ENCODE peak calls at places on chromosomes 11 and 22, in nine cellular contexts. R, F, C, P, X, H, D, V and A are unnamed samples.

GRCh38 chr22:17910561-17911311 is 113.6 kb downstream of the MICAL3 start:
- DNase-seq in F (peak; percentile 71), V (peak; percentile 67), X (peak; percentile 40), R (peak; percentile 50), P (peak; percentile 45), D (peak; percentile 94), H (no peak), C (peak; percentile 54), A (no peak)

GRCh38 chr11:71491531-71492329 is 35.3 kb upstream of the KRTAP5-7 start:
- DNase-seq in C (no peak), H (no peak), D (peak; percentile 53), F (peak; percentile 4), X (no peak), R (no peak), P (no peak), V (no peak), A (no peak)

GRCh38 chr22:19598054-19598855 is 74.0 kb upstream of the CLDN5 start:
- DNase-seq in H (no peak), X (no peak), C (peak; percentile 44), D (no peak), P (no peak), V (peak; percentile 26), R (no peak), F (no peak), A (no peak)

GRCh38 chr11:12691473-12691872 is 17.3 kb downstream of the TEAD1 start:
- DNase-seq in F (no peak), C (no peak), V (no peak), R (no peak), H (no peak), X (no peak), D (no peak), P (no peak), A (no peak)

GRCh38 chr11:27600656-27601055 is 94.1 kb upstream of the LIN7C start:
- DNase-seq in C (no peak), D (no peak), H (no peak), P (no peak), X (no peak), R (no peak), V (no peak), F (no peak), A (no peak)

GRCh38 chr11:45660717-45661416 is 4.6 kb downstream of the CHST1 start:
- DNase-seq in D (peak; percentile 42), C (no peak), F (no peak), R (no peak), H (no peak), X (no peak), V (no peak), P (no peak), A (no peak)

GRCh38 chr22:37880668-37881440 is 25.2 kb upstream of the MICALL1 start:
- DNase-seq in V (no peak), P (no peak), X (no peak), R (no peak), H (no peak), C (no peak), D (no peak), F (no peak), A (no peak)

GRCh38 chr11:16978021-16978370 is 36.2 kb downstream of the PLEKHA7 start:
- DNase-seq in C (no peak), R (no peak), P (no peak), X (no peak), H (no peak), D (no peak), V (no peak), F (no peak), A (no peak)

GRCh38 chr11:1140642-1141490 is 16.9 kb upstream of the MUC5AC start:
- DNase-seq in R (no peak), F (no peak), H (no peak), C (peak; percentile 23), X (no peak), V (no peak), D (peak; percentile 48), P (no peak), A (no peak)

GRCh38 chr11:118219696-118220095 is 5.1 kb downstream of the JAML start:
- DNase-seq in H (no peak), F (no peak), D (no peak), C (no peak), X (no peak), V (no peak), R (no peak), P (no peak), A (no peak)

GRCh38 chr11:120057595-120058581 is 80.0 kb downstream of the TRIM29 start:
- DNase-seq in X (peak; percentile 25), P (peak; percentile 5), H (no peak), F (no peak), C (peak; percentile 80), R (no peak), V (peak; percentile 18), D (no peak), A (no peak)

GRCh38 chr11:65417702-65418430 is 4.7 kb upstream of the NEAT1 start:
- DNase-seq in H (no peak), D (peak; percentile 92), R (peak; percentile 57), V (no peak), X (peak; percentile 63), C (peak; percentile 88), P (no peak), F (peak; percentile 71), A (no peak)

GRCh38 chr11:65417221-65417701 is 5.3 kb upstream of the NEAT1 start:
- DNase-seq in R (peak; percentile 60), X (peak; percentile 49), P (no peak), C (peak; percentile 77), H (no peak), D (peak; percentile 81), F (peak; percentile 45), V (no peak), A (no peak)

GRCh38 chr11:65418681-65419459 is 3.7 kb upstream of the NEAT1 start:
- DNase-seq in V (peak; percentile 61), R (peak; percentile 98), D (peak; percentile 99), X (peak; percentile 97), C (peak; percentile 98), P (peak; percentile 98), H (peak; percentile 94), F (peak; percentile 96), A (peak; percentile 89)

GRCh38 chr11:65419460-65419772 is 3.2 kb upstream of the NEAT1 start:
- DNase-seq in D (peak; percentile 77), H (no peak), X (peak; percentile 30), V (no peak), P (no peak), F (peak; percentile 43), R (no peak), C (peak; percentile 53), A (no peak)

DNA sequence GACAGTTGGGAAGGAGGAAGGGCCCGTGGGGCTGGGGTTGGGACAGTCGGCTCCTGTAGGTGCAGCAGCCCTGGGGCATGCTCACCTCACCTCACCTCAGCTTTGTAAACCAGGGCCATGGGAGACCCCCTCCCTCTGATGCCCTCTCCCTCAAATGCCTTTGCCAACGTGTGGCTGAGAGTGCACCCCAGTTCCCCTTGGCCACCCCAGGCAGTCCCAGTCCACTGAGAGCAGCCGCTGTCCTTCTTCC is 4.2 kb upstream of the NEAT1 start:
- DNase-seq in R (no peak), C (no peak), P (no peak), X (no peak), D (no peak), V (no peak), H (no peak), F (no peak), A (no peak)
- TF ChIP-seq POLR2A in R (no peak), C (peak; percentile 72), P (peak; percentile 73), X (no peak), D (peak; percentile 45), V (no peak), H (no peak), F (peak; percentile 43), A (peak; percentile 47)

GRCh38 chr11:67445515-67445914 is 2.2 kb upstream of the CORO1B start:
- DNase-seq in F (no peak), P (no peak), R (no peak), V (no peak), H (no peak), D (no peak), C (no peak), X (no peak), A (no peak)
- TF ChIP-seq POLR2A in F (no peak), P (no peak), R (no peak), V (no peak), H (no peak), D (no peak), C (no peak), X (no peak), A (peak; percentile 12)

DNA sequence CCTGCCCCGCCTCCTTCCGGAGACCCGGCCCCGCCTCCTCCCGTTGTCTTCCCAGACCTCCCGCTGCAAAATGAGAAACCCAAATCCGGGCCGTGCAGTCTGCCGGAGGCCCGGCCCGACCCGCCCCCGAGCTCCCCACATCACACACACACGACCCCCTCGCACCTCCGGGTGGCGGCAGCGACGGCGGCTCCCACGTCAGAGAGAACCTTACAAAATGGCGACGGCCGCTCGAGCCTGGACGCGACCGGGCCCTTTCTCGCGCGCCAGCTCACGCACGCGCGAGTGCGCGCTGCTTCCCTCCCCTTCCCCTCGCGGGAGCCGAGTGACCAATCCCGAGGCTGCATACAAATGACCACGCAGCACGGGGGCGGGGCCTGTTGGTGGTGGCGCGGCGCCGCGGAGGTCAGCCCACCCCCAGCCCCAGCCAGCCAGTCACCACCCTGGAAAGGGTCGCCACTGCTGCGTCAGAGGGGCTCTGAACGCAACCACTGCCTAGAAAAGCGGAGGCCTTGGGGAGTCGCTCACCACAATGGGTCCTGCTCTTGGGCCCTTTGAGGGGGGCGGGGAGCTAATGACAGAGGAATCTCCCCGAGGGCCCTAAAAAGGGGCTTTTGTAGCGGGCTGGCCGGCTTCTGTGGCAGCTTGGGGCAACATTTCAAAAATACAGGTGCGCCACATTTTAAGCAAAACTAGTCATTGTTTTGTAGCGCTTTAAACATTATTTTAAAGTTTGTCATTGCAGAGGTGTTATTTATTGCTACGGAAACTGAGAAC is at the start of gene RBM4B:
- DNase-seq in X (peak; percentile 97), V (peak; percentile 95), R (peak; percentile 96), C (peak; percentile 99), F (peak; percentile 96), D (peak; percentile 99), P (peak; percentile 97), H (peak; percentile 81), A (peak; percentile 91)
- TF ChIP-seq POLR2A in X (peak; percentile 77), V (peak; percentile 54), R (peak; percentile 84), C (peak; percentile 71), F (peak; percentile 84), D (peak; percentile 72), P (peak; percentile 66), H (peak; percentile 77), A (peak; percentile 84)

GRCh38 chr11:2808850-2809847 is 76.4 kb downstream of the CDKN1C start:
- DNase-seq in V (no peak), H (no peak), R (no peak), C (peak; percentile 41), F (peak; percentile 52), X (peak; percentile 6), P (no peak), D (peak; percentile 62), A (no peak)

GRCh38 chr11:2807801-2808241 is 77.8 kb downstream of the CDKN1C start:
- DNase-seq in C (peak; percentile 41), V (no peak), P (no peak), D (peak; percentile 75), H (no peak), F (peak; percentile 39), R (peak; percentile 2), X (peak; percentile 7), A (no peak)

GRCh38 chr11:2806351-2807058 is 79.1 kb downstream of the CDKN1C start:
- DNase-seq in H (no peak), P (no peak), D (peak; percentile 68), R (peak; percentile 2), X (peak; percentile 7), C (peak; percentile 42), F (peak; percentile 31), V (no peak), A (no peak)

GRCh38 chr11:2805388-2806057 is 80.1 kb downstream of the CDKN1C start:
- DNase-seq in C (peak; percentile 42), P (no peak), X (peak; percentile 7), D (peak; percentile 52), R (peak; percentile 1), F (peak; percentile 23), V (no peak), H (no peak), A (no peak)

GRCh38 chr11:2807276-2807681 is 78.3 kb downstream of the CDKN1C start:
- DNase-seq in C (peak; percentile 63), H (no peak), R (peak; percentile 81), X (peak; percentile 79), V (no peak), F (peak; percentile 91), P (no peak), D (peak; percentile 96), A (no peak)
- TF ChIP-seq POLR2A in C (no peak), H (no peak), R (no peak), X (no peak), V (no peak), F (no peak), P (no peak), D (no peak), A (no peak)